ENCODE peak calls at places on chromosomes 1 and 21, in ten cellular contexts. D, S, W, C, T, R, K, B, H and J are unnamed samples.

GRCh38 chr1:918843-919242 is 4.9 kb upstream of the SAMD11 start:
- DNase-seq in R (no peak), B (no peak), S (no peak), T (no peak), K (no peak), H (no peak), D (no peak), C (no peak), W (no peak), J (no peak)

GRCh38 chr1:33878392-33878791 is 14.5 kb downstream of the HMGB4 start:
- DNase-seq in H (no peak), D (no peak), T (no peak), W (no peak), C (no peak), B (no peak), K (no peak), S (no peak), R (no peak), J (no peak)

GRCh38 chr1:223754681-223755431 is 42.5 kb downstream of the CAPN2 start:
- DNase-seq in B (no peak), K (no peak), W (no peak), D (no peak), C (no peak), S (no peak), H (no peak), T (no peak), R (no peak), J (no peak)

GRCh38 chr1:244054924-244055263 is 3.8 kb downstream of the ZBTB18 start:
- DNase-seq in S (no peak), W (no peak), K (no peak), C (no peak), R (no peak), D (no peak), B (no peak), T (no peak), H (no peak), J (no peak)

GRCh38 chr1:191892716-191893115 is 265.5 kb upstream of the RGS18 start:
- DNase-seq in H (no peak), B (no peak), R (no peak), T (no peak), D (no peak), K (no peak), W (no peak), C (no peak), S (no peak), J (no peak)

GRCh38 chr21:42233067-42233981 is 14.4 kb downstream of the ABCG1 start:
- DNase-seq in R (peak; percentile 16), K (peak; percentile 96), B (peak; percentile 20), W (peak; percentile 66), H (peak; percentile 10), C (no peak), S (peak; percentile 53), T (peak; percentile 90), D (peak; percentile 79), J (peak; percentile 73)

GRCh38 chr1:37677808-37678207 is 14.5 kb upstream of the CDCA8 start:
- DNase-seq in K (no peak), R (no peak), B (no peak), T (no peak), D (no peak), S (no peak), W (no peak), H (no peak), C (no peak), J (no peak)

GRCh38 chr1:93661829-93662474 is 19.7 kb downstream of the BCAR3 start:
- DNase-seq in W (no peak), T (no peak), H (peak; percentile 88), D (no peak), R (peak; percentile 12), B (peak; percentile 89), K (no peak), S (no peak), C (peak; percentile 38), J (peak; percentile 87)

GRCh38 chr21:38179504-38179900 is 77.3 kb upstream of the KCNJ15 start:
- DNase-seq in K (no peak), D (no peak), W (no peak), S (no peak), B (peak; percentile 16), C (peak; percentile 49), H (peak; percentile 55), T (no peak), R (no peak), J (no peak)

GRCh38 chr1:55310517-55310927 is 95.4 kb upstream of the USP24 start:
- DNase-seq in B (peak; percentile 100), R (no peak), T (no peak), W (no peak), H (peak; percentile 99), K (no peak), D (peak; percentile 13), C (peak; percentile 95), S (no peak), J (peak; percentile 98)

GRCh38 chr1:60897003-60897402 is 185.4 kb upstream of the NFIA start:
- DNase-seq in H (peak; percentile 15), T (no peak), B (no peak), W (no peak), R (no peak), K (no peak), D (no peak), S (no peak), C (no peak), J (no peak)